ENCODE peak calls at places on chromosomes 7 and 10, in four cellular contexts. J is HCT116; N is brain microvascular endothelial cell; T is CD4-positive, alpha-beta T cell. R is an unnamed sample.

GRCh38 chr7:23105086-23105643 is 420 bp upstream of the KLHL7 start:
- DNase-seq in N (no peak), T (no peak), J (no peak), R (no peak)

GRCh38 chr10:32039745-32040144 is 16.5 kb downstream of the KIF5B start:
- DNase-seq in T (no peak), J (no peak), N (no peak), R (no peak)

GRCh38 chr10:102645741-102646609 is 1.7 kb downstream of the TRIM8 start:
- DNase-seq in T (peak; percentile 68), J (peak; percentile 82), N (peak; percentile 87), R (peak; percentile 99)

GRCh38 chr7:130639391-130639790 is 29.2 kb downstream of the COPG2 start:
- DNase-seq in N (no peak), J (no peak), T (no peak), R (no peak)

GRCh38 chr10:120403109-120403508 is 53.9 kb upstream of the PLPP4 start:
- DNase-seq in N (no peak), T (no peak), J (no peak), R (no peak)

GRCh38 chr7:19116121-19117080 is 1.0 kb downstream of the TWIST1 start:
- DNase-seq in J (no peak), T (no peak), N (peak; percentile 27), R (no peak)

GRCh38 chr7:122430710-122431109 is 126.2 kb upstream of the FEZF1 start:
- DNase-seq in N (no peak), T (no peak), J (no peak), R (no peak)

GRCh38 chr7:4724648-4725013 is 42.5 kb downstream of the FOXK1 start:
- DNase-seq in T (no peak), N (no peak), J (no peak), R (no peak)

GRCh38 chr10:120634629-120635028 is 177.6 kb downstream of the PLPP4 start:
- DNase-seq in T (no peak), N (no peak), J (peak; percentile 12), R (no peak)

GRCh38 chr7:134197342-134197741 is 70.2 kb downstream of the LRGUK start:
- DNase-seq in N (no peak), J (no peak), T (no peak), R (no peak)

GRCh38 chr10:30039567-30039966 is 19.8 kb downstream of the JCAD start:
- DNase-seq in N (no peak), T (no peak), J (no peak), R (peak; percentile 46)

GRCh38 chr10:30036811-30037210 is 22.6 kb downstream of the JCAD start:
- DNase-seq in J (no peak), T (no peak), N (no peak), R (no peak)

GRCh38 chr10:30038961-30039536 is 20.3 kb downstream of the JCAD start:
- DNase-seq in T (no peak), J (no peak), N (no peak), R (peak; percentile 54)

GRCh38 chr10:30036341-30036740 is 23.0 kb downstream of the JCAD start:
- DNase-seq in T (no peak), N (no peak), J (no peak), R (no peak)

GRCh38 chr10:30037620-30038336 is 21.6 kb downstream of the JCAD start:
- DNase-seq in T (no peak), J (no peak), N (no peak), R (no peak)
- H3K27ac ChIP-seq in T (no peak overlapping the region), J (no peak overlapping the region), N (no peak overlapping the region), R (no peak overlapping the region)

DNA sequence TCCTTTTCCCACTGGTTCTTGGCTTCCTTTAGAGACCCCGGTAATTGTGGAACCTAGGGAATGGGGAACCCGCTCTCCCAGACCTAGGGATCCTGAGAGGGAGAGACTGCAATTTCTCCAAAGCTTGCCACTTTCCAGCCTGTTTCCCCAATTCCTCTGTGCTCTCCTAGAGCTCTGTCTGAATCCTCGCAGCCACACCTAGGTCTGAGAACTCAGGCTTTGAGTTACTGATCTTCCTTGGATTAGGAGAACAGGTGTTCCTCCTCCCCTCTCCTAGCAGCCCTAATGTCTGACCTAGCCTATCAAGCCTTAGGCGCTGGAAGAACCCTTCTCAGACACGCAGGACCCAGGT is 20.0 kb downstream of the WNT8B start:
- DNase-seq in T (no peak), J (no peak), N (no peak), R (no peak)
- TF ChIP-seq CTCF in T (peak; percentile 54), J (no peak), N (no peak), R (no peak)

GRCh38 chr7:107993879-107994278 is 9.1 kb downstream of the LAMB1 start:
- DNase-seq in T (no peak), N (no peak), J (no peak), R (no peak)

GRCh38 chr7:107995184-107996071 is 7.5 kb downstream of the LAMB1 start:
- DNase-seq in T (no peak), N (peak; percentile 97), J (no peak), R (no peak)

GRCh38 chr7:107994366-107994765 is 8.6 kb downstream of the LAMB1 start:
- DNase-seq in J (no peak), N (no peak), T (no peak), R (no peak)

GRCh38 chr7:107989618-107990373 is 13.2 kb downstream of the LAMB1 start:
- DNase-seq in N (peak; percentile 52), J (no peak), T (no peak), R (no peak)
- H3K27ac ChIP-seq in N (peak overlapping the region; percentile 51), J (no peak overlapping the region), T (no peak overlapping the region), R (peak overlapping the region; percentile 61)

GRCh38 chr7:81698965-81699364 is 70.9 kb downstream of the HGF start:
- DNase-seq in T (no peak), N (no peak), J (no peak), R (no peak)
- TF ChIP-seq CTCF in T (no peak), N (no peak), J (no peak), R (no peak)

GRCh38 chr10:103733002-103733419 is 122.4 kb downstream of the SH3PXD2A start:
- DNase-seq in T (no peak), N (no peak), J (no peak), R (no peak)
- H3K27ac ChIP-seq in T (no peak overlapping the region), N (no peak overlapping the region), J (no peak overlapping the region), R (no peak overlapping the region)